ENCODE peak calls at places on chromosome 15, in eight cellular contexts. W is RPMI8226, A is 8988T, T is NCI-H1930, N is colonic mucosa, M is GM20000, B is H54, E is brain pericyte. P is an unnamed sample.

GRCh38 chr15:101027273-101027901 is 108.2 kb downstream of the LRRK1 start:
- DNase-seq in W (no peak), A (no peak), T (no peak), N (peak), M (no peak), B (no peak), E (no peak), P (no peak)

GRCh38 chr15:73233623-73234022 is 135.1 kb downstream of the HCN4 start:
- DNase-seq in W (no peak), A (no peak), T (no peak), N (no peak), M (no peak), B (no peak), E (no peak), P (no peak)

GRCh38 chr15:59280855-59281254 is 74.2 kb downstream of the LDHAL6B start:
- DNase-seq in W (no peak), A (no peak), T (no peak), N (no peak), M (no peak), B (no peak), E (no peak), P (no peak)

GRCh38 chr15:88992216-88992615 is 79.0 kb upstream of the MFGE8 start:
- DNase-seq in W (no peak), A (no peak), T (no peak), N (no peak), M (no peak), B (no peak), E (no peak), P (no peak)

GRCh38 chr15:56919708-56920637 is 1.5 kb downstream of the TCF12 start:
- DNase-seq in W (peak), A (peak), T (no peak), N (peak), M (peak), B (peak), E (no peak), P (no peak)

GRCh38 chr15:89307791-89308190 is 26.8 kb downstream of the POLG start:
- DNase-seq in W (no peak), A (no peak), T (no peak), N (no peak), M (no peak), B (no peak), E (no peak), P (no peak)

GRCh38 chr15:36356511-36356910 is 222.9 kb upstream of the CDIN1 start:
- DNase-seq in W (no peak), A (no peak), T (no peak), N (no peak), M (no peak), B (no peak), E (no peak), P (no peak)

GRCh38 chr15:99042909-99043308 is 35.3 kb upstream of the PGPEP1L start:
- DNase-seq in W (no peak), A (no peak), T (no peak), N (no peak), M (no peak), B (no peak), E (no peak), P (no peak)

GRCh38 chr15:63047792-63048114 is 5.2 kb downstream of the TPM1 start:
- DNase-seq in W (no peak), A (no peak), T (no peak), N (no peak), M (no peak), B (no peak), E (no peak), P (no peak)

GRCh38 chr15:96414875-96415274 is 84.4 kb downstream of the NR2F2 start:
- DNase-seq in W (no peak), A (no peak), T (no peak), N (no peak), M (no peak), B (no peak), E (no peak), P (no peak)

GRCh38 chr15:84151205-84151931 is 84.2 kb upstream of the GOLGA6L4 start:
- DNase-seq in W (no peak), A (no peak), T (no peak), N (no peak), M (no peak), B (no peak), E (no peak), P (no peak)

GRCh38 chr15:77856718-77857346 is 220.7 kb downstream of the TBC1D2B start:
- DNase-seq in W (no peak), A (no peak), T (no peak), N (no peak), M (no peak), B (no peak), E (no peak), P (no peak)